ENCODE peak calls at places on chromosome 9, in four cellular contexts. X is H9, F is neuronal stem cell, E is IMR-90. A is an unnamed sample.

GRCh38 chr9:98702835-98703385 is 5.8 kb downstream of the GABBR2 start:
- DNase-seq in X (no peak), F (no peak), E (no peak), A (no peak)

GRCh38 chr9:121183666-121184423 is 17.8 kb downstream of the RAB14 start:
- DNase-seq in X (no peak), F (no peak), E (no peak), A (no peak)

GRCh38 chr9:32502459-32502858 is 23.5 kb downstream of the RIGI start:
- DNase-seq in X (no peak), F (no peak), E (peak), A (peak)

GRCh38 chr9:116181853-116182610 is 28.4 kb downstream of the PAPPA start:
- DNase-seq in X (no peak), F (no peak), E (peak), A (no peak)

GRCh38 chr9:31597977-31598376 is 786.5 kb upstream of the ACO1 start:
- DNase-seq in X (no peak), F (no peak), E (no peak), A (no peak)

GRCh38 chr9:91992636-91993035 is 42.6 kb upstream of the ROR2 start:
- DNase-seq in X (no peak), F (no peak), E (peak), A (no peak)

GRCh38 chr9:114434878-114435311 is 47.1 kb upstream of the AKNA start:
- DNase-seq in X (peak), F (peak), E (peak), A (peak)

GRCh38 chr9:87498046-87498815 is 564 bp downstream of the DAPK1 start:
- DNase-seq in X (peak), F (peak), E (no peak), A (peak)

GRCh38 chr9:137825324-137825991 is 52.1 kb upstream of the CACNA1B start:
- DNase-seq in X (no peak), F (no peak), E (no peak), A (no peak)

GRCh38 chr9:127987103-127987614 is 6.4 kb upstream of the EEIG1 start:
- DNase-seq in X (no peak), F (no peak), E (no peak), A (no peak)

GRCh38 chr9:112097712-112098688 is 77.1 kb downstream of the SUSD1 start:
- DNase-seq in X (peak), F (peak), E (peak), A (peak)

GRCh38 chr9:37596504-37596903 is 4.1 kb upstream of the TOMM5 start:
- DNase-seq in X (no peak), F (no peak), E (peak), A (no peak)

GRCh38 chr9:33329996-33330395 is 39.7 kb downstream of the NFX1 start:
- DNase-seq in X (no peak), F (no peak), E (peak), A (peak)

GRCh38 chr9:90803860-90804593 is 2.4 kb downstream of the SYK start:
- DNase-seq in X (no peak), F (no peak), E (no peak), A (peak)

GRCh38 chr9:105359899-105360298 is 87.9 kb upstream of the FSD1L start:
- DNase-seq in X (no peak), F (no peak), E (peak), A (no peak)

GRCh38 chr9:137723396-137724113 is 104.8 kb downstream of the EHMT1 start:
- DNase-seq in X (no peak), F (no peak), E (no peak), A (no peak)

GRCh38 chr9:15543033-15543791 is 9.6 kb upstream of the CCDC171 start:
- DNase-seq in X (no peak), F (no peak), E (peak), A (no peak)

GRCh38 chr9:27429436-27429835 is 94.7 kb upstream of the IFNK start:
- DNase-seq in X (no peak), F (no peak), E (no peak), A (no peak)

GRCh38 chr9:33273972-33274328 is 9.1 kb downstream of the CHMP5 start:
- DNase-seq in X (no peak), F (no peak), E (peak), A (no peak)

GRCh38 chr9:68637020-68637419 is 68.0 kb upstream of the PIP5K1B start:
- DNase-seq in X (no peak), F (no peak), E (no peak), A (no peak)

GRCh38 chr9:120740135-120740534 is 25.9 kb upstream of the MEGF9 start:
- DNase-seq in X (no peak), F (no peak), E (no peak), A (no peak)

GRCh38 chr9:97981828-97982164 is 1.3 kb upstream of the ANP32B start:
- DNase-seq in X (no peak), F (no peak), E (no peak), A (peak)

GRCh38 chr9:83670381-83670780 is 37.4 kb downstream of the UBQLN1 start:
- DNase-seq in X (no peak), F (no peak), E (no peak), A (no peak)

GRCh38 chr9:112971415-112971814 is 40.6 kb downstream of the ZNF883 start:
- DNase-seq in X (peak), F (no peak), E (peak), A (no peak)

GRCh38 chr9:4397917-4398316 is 92.4 kb upstream of the SLC1A1 start:
- DNase-seq in X (no peak), F (no peak), E (peak), A (no peak)

GRCh38 chr9:130421802-130422276 is 22.9 kb upstream of the ASS1 start:
- DNase-seq in X (peak), F (no peak), E (peak), A (peak)

GRCh38 chr9:15222313-15222712 is 84.7 kb downstream of the TTC39B start:
- DNase-seq in X (no peak), F (no peak), E (no peak), A (peak)

GRCh38 chr9:12958279-12958678 is 183.5 kb downstream of the LURAP1L start:
- DNase-seq in X (no peak), F (no peak), E (no peak), A (no peak)

GRCh38 chr9:133677126-133678010 is 41.2 kb downstream of the DBH start:
- DNase-seq in X (no peak), F (no peak), E (no peak), A (no peak)

GRCh38 chr9:14286121-14286520 is 27.8 kb downstream of the NFIB start:
- DNase-seq in X (no peak), F (no peak), E (no peak), A (no peak)

GRCh38 chr9:132794730-132795380 is 83.2 kb downstream of the AK8 start:
- DNase-seq in X (no peak), F (no peak), E (no peak), A (no peak)

GRCh38 chr9:110133608-110134214 is 74.2 kb downstream of the C9orf152 start:
- DNase-seq in X (no peak), F (no peak), E (peak), A (peak)
- H4K91ac ChIP-seq in X (no peak), F (no peak), E (no peak), A (no peak)

DNA sequence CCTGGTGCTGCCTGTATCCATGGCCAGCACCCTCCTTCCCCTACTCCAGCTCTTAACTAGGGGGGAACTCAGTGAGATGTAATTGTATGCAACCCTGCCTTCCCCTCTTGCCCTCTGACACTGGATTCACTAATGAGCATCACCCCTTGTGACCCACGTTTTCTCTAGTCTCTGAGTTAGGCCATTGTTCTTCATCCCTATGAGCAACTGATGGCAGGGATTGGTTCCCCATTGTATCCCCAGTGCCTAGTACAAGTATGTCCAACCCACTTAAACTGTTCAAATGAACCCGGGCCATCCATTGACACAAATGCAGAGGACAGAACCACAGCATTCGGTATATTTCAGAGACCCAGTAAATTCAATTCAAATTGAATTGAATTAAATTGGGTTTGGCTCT is 77.6 kb upstream of the ASTN2 start:
- DNase-seq in X (no peak), F (no peak), E (no peak), A (no peak)
- H3K23ac ChIP-seq in X (no peak), F (no peak), E (no peak), A (no peak)

GRCh38 chr9:88796947-88797346 is 194.3 kb upstream of the S1PR3 start:
- DNase-seq in X (no peak), F (no peak), E (no peak), A (no peak)

GRCh38 chr9:88798476-88798875 is 192.8 kb upstream of the S1PR3 start:
- DNase-seq in X (no peak), F (no peak), E (no peak), A (no peak)

GRCh38 chr9:88802533-88802932 is 188.7 kb upstream of the S1PR3 start:
- DNase-seq in X (no peak), F (no peak), E (no peak), A (no peak)

GRCh38 chr9:88801214-88801796 is 190.0 kb upstream of the S1PR3 start:
- DNase-seq in X (no peak), F (no peak), E (no peak), A (no peak)

DNA sequence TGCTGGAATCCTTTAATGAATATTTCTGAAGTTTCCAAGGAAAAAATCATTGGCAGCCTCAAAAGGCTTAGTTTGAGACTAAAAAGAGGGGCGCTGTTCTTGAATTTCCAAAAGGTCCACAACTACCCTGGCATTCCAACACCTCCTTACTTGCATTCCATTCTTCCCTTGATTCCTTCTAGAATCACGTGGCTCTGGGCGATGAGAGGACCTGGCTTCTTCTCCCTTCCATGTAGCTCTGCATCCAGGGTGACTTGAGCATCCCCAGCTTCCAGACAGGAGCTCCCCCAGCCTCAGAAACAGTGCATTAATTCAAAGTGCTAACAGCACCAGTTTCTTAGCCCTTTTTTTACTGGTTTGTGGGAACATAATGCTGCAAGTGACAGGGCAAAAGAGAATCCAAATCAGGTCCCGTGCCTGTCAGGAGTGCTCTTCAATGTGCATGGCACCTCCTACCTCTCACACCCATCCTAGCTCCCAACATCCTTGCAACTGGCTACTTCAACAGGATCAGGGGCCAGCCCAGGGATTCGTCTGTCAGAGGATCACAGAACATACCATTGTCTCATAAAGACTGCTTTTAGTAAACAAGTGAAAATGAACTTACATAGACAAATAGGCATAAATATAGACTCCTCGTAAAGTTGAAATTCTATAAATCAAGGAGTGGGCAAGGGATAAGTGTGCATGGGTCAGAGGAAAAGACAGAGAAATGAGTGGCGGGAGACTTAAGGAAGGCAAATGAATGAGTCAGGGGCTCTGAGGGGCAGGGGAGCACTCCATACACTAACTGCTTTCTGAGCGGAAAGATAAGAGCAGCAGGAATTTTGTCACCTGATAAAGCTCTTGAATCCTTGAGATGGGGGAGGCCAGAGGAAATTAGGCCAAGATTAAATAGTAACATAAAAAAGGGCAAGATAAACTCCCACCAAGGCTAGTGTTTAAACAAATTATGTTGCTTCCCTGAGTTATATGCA is 191.3 kb upstream of the S1PR3 start:
- DNase-seq in X (no peak), F (no peak), E (no peak), A (no peak)
- H2BK5ac ChIP-seq in X (no peak), F (no peak), E (no peak), A (no peak)

DNA sequence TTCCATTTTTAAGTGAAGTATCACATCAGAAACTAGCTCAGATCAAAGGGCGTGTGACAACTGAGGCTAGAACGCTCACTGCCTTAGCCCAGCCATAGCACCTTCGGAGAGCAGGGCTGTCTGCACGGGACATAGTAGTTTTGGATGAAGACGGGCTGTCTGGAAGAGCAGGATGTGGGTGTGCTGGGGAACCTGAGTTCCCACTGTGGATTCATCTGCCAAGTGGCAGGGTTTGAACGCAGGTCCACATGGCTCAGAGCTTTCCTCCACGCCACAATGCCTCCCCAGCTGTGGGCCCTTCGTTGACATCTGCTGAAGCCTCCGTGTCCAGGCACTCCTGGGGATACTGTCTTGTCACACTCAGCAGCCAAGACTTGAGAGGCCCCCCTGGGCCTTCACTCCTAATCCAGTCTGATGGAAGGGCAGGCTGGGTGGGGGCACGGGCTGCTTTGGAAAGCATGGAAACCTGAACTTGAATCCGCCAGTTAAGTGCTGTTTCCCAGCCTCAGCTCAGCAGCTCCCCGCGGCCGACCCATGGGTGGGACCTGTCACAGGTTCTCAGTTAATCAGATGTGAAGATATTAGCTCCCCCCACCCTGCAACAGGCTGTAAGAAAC is 228.1 kb downstream of the FANCC start:
- DNase-seq in X (no peak), F (no peak), E (no peak), A (no peak)
- H4K91ac ChIP-seq in X (no peak), F (no peak), E (no peak), A (no peak)

GRCh38 chr9:123860603-123861002 is 69.3 kb downstream of the DENND1A start:
- DNase-seq in X (no peak), F (no peak), E (no peak), A (no peak)

GRCh38 chr9:123865226-123865625 is 64.7 kb downstream of the DENND1A start:
- DNase-seq in X (no peak), F (no peak), E (no peak), A (no peak)

GRCh38 chr9:123863164-123863855 is 66.6 kb downstream of the DENND1A start:
- DNase-seq in X (no peak), F (no peak), E (no peak), A (peak)

GRCh38 chr9:123864291-123864690 is 65.6 kb downstream of the DENND1A start:
- DNase-seq in X (no peak), F (no peak), E (no peak), A (no peak)

GRCh38 chr9:123861086-123861707 is 68.7 kb downstream of the DENND1A start:
- DNase-seq in X (no peak), F (peak), E (no peak), A (no peak)
- H3K23ac ChIP-seq in X (no peak), F (no peak), E (no peak), A (no peak)

DNA sequence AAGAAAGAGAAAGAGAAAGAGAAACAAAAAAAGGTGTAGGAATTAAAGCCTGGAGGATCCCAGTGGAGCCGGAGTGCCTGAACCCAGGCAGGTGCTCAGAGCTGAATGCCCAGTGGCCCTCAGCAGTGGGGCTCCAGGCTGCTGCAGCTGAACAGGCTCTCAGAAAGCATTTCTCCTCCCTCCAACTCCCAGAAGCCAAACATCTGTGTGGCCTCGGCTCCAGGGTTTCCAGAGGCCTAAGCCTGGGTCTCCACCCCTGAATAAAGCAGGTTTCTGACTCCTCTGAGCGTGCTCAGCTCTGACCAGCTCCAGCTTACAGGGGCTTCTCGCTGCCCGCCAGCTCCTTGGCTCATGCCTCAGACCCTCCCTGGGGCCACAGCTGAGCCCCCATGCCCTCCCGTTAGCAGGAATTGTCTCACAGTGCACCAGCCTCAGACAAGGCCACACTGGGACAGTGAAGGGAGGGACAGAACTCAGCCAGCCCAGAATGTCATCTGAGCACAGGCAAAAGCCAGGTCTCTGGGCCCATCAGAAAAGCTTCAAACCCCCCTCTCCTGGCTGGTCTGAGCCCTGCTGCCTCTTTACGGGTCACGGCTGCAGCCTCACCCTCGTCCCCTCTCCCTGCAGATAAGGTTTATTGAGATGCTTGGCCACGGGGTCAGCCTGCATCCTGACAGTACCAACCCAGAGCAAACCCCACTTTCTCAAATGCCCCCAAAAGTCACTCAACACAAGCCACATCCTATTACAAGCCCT is 114.4 kb upstream of the PPP1R26 start:
- DNase-seq in X (no peak), F (no peak), E (no peak), A (no peak)
- H2BK5ac ChIP-seq in X (no peak), F (no peak), E (no peak), A (no peak)

GRCh38 chr9:131529597-131530545 is 1.2 kb downstream of the UCK1 start:
- DNase-seq in X (no peak), F (no peak), E (no peak), A (no peak)

GRCh38 chr9:131528186-131528585 is 2.9 kb downstream of the UCK1 start:
- DNase-seq in X (no peak), F (no peak), E (no peak), A (no peak)

GRCh38 chr9:131528886-131529505 is 2.1 kb downstream of the UCK1 start:
- DNase-seq in X (no peak), F (no peak), E (no peak), A (no peak)

GRCh38 chr9:131530930-131531832 is at the start of gene UCK1:
- DNase-seq in X (peak), F (peak), E (peak), A (peak)

GRCh38 chr9:131530546-131530929 is 525 bp downstream of the UCK1 start:
- DNase-seq in X (no peak), F (peak), E (peak), A (peak)
- H4K91ac ChIP-seq in X (no peak), F (no peak), E (no peak), A (no peak)